ENCODE peak calls at places on chromosomes 16 and 17, in six cellular contexts. Q is HepG2, R is SK-N-SH, T is brain microvascular endothelial cell, U is mesendoderm, D is lower lobe of right lung. W is an unnamed sample.

GRCh38 chr17:79003661-79004411 is 5.7 kb downstream of the CANT1 start:
- DNase-seq in Q (no peak), R (no peak), T (no peak), U (peak), D (no peak), W (no peak)

GRCh38 chr16:82980810-82981209 is 354.0 kb downstream of the CDH13 start:
- DNase-seq in Q (no peak), R (no peak), T (no peak), U (no peak), D (no peak), W (no peak)

GRCh38 chr16:11393861-11394592 is 48.8 kb downstream of the RMI2 start:
- DNase-seq in Q (no peak), R (peak), T (no peak), U (no peak), D (peak), W (no peak)

GRCh38 chr16:85385463-85386331 is 227.4 kb upstream of the GSE1 start:
- DNase-seq in Q (peak), R (no peak), T (no peak), U (no peak), D (peak), W (no peak)

GRCh38 chr16:2160915-2161551 is 5.5 kb downstream of the TRAF7 start:
- DNase-seq in Q (peak), R (no peak), T (peak), U (no peak), D (no peak), W (peak)

GRCh38 chr17:60091109-60091508 is 12.4 kb upstream of the HEATR6 start:
- DNase-seq in Q (no peak), R (no peak), T (no peak), U (no peak), D (no peak), W (no peak)

GRCh38 chr17:81328489-81328888 is 33.4 kb upstream of the SLC38A10 start:
- DNase-seq in Q (no peak), R (no peak), T (no peak), U (no peak), D (no peak), W (no peak)

GRCh38 chr17:59387351-59388069 is 56.1 kb downstream of the YPEL2 start:
- DNase-seq in Q (no peak), R (peak), T (no peak), U (no peak), D (no peak), W (no peak)

GRCh38 chr16:11101695-11102522 is 154.1 kb downstream of the SOCS1 start:
- DNase-seq in Q (peak), R (no peak), T (peak), U (no peak), D (no peak), W (peak)

GRCh38 chr16:47538472-47538871 is 77.3 kb downstream of the PHKB start:
- DNase-seq in Q (peak), R (no peak), T (no peak), U (peak), D (no peak), W (no peak)

GRCh38 chr16:90037202-90037765 is 18.0 kb upstream of the DBNDD1 start:
- DNase-seq in Q (no peak), R (no peak), T (no peak), U (no peak), D (no peak), W (no peak)

GRCh38 chr17:62724398-62725146 is 83.5 kb downstream of the MARCHF10 start:
- DNase-seq in Q (no peak), R (no peak), T (no peak), U (no peak), D (no peak), W (no peak)

GRCh38 chr16:54285414-54286066 is 1.0 kb downstream of the IRX3 start:
- DNase-seq in Q (peak), R (peak), T (no peak), U (peak), D (no peak), W (peak)

GRCh38 chr16:54282923-54283734 is 3.5 kb downstream of the IRX3 start:
- DNase-seq in Q (no peak), R (no peak), T (no peak), U (peak), D (no peak), W (no peak)

GRCh38 chr16:54284931-54285413 is 1.6 kb downstream of the IRX3 start:
- DNase-seq in Q (no peak), R (peak), T (no peak), U (peak), D (no peak), W (no peak)

GRCh38 chr16:54283735-54284318 is 2.8 kb downstream of the IRX3 start:
- DNase-seq in Q (no peak), R (no peak), T (no peak), U (no peak), D (no peak), W (no peak)

GRCh38 chr16:54284319-54284930 is 2.2 kb downstream of the IRX3 start:
- DNase-seq in Q (no peak), R (peak), T (no peak), U (peak), D (no peak), W (no peak)
- H3K4me3 ChIP-seq in Q (peak), R (peak), T (peak), U (peak), D (peak), W (peak)

DNA sequence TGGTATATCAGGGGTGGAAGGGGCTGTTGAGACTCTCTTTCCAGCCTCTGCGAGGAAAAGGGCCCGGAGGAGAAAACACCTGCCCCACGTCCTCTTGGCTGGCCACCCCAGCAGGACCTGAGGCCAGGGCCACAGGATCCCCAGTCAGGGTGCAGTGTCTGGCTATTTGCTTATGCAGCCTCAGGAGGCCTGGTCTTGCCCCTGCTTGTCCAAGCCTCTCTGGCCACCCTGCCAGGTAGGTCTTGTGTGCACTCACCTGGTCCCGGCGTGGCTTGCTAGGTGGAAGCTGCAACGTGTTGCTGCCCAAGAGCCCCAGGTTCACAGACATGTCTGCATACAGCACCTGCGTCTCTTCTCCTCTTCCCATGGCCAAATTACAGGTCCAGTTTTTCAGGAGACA is 549 bp downstream of the TMEM238L start:
- DNase-seq in Q (no peak), R (no peak), T (no peak), U (no peak), D (no peak), W (no peak)
- H3K4me3 ChIP-seq in Q (no peak), R (no peak), T (no peak), U (no peak), D (no peak), W (no peak)

GRCh38 chr17:61494325-61495160 is 42.3 kb downstream of the TBX4 start:
- DNase-seq in Q (peak), R (peak), T (no peak), U (peak), D (no peak), W (no peak)
- H3K4me3 ChIP-seq in Q (peak), R (no peak), T (no peak), U (no peak), D (no peak), W (no peak)

DNA sequence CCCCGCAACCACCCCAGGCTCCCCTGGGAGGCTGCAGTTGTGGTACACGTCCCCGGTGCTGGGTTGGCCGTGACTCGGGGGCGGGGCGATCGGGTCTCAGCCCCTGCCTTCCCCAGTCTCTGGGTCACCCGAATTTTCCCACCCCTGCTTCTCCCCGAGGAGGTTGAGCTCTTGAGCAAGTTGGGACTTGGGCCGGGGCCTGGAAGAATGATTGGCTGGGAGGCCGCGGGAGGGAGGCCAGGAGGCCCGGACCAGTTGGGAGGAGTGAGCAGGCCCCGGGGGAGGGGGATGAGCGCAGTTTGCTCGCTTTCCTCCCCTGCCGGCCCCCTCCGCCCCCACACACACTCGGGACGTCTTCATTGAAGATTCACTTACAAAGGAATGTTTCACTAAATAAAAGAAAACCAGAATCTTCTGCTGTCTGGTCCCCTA is 4.5 kb upstream of the HEXIM1 start:
- DNase-seq in Q (no peak), R (peak), T (peak), U (peak), D (peak), W (peak)
- H3K4me3 ChIP-seq in Q (no peak), R (no peak), T (peak), U (peak), D (peak), W (no peak)

DNA sequence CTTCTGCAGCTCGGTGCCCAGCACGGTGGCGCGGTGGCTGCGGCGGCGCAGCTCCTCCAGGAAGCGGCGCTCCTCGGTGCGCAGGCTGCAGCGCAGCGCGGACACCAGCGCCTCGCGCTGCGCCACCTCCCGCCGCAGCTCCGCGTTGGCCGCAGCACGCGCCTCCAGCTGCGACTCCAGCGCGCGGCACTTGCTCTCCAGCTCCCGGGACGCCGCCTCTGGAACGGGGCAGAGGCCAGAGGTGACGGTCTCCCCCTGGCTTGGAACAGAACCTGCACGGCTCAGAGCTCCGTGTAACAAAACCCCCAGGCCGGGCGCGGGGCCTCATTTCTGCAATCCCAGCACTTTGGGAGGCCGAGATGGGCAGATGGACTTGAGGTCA is 13.2 kb upstream of the CLUH start:
- DNase-seq in Q (no peak), R (no peak), T (no peak), U (peak), D (no peak), W (peak)
- H3K4me3 ChIP-seq in Q (no peak), R (no peak), T (no peak), U (no peak), D (peak), W (no peak)

GRCh38 chr17:2397247-2398171 is 3.4 kb downstream of the MNT start:
- DNase-seq in Q (no peak), R (no peak), T (no peak), U (no peak), D (no peak), W (no peak)
- H3K4me3 ChIP-seq in Q (peak), R (peak), T (peak), U (no peak), D (peak), W (no peak)

GRCh38 chr16:86496929-86497381 is 13.4 kb upstream of the FOXF1 start:
- DNase-seq in Q (no peak), R (no peak), T (no peak), U (peak), D (no peak), W (no peak)
- H3K4me3 ChIP-seq in Q (no peak), R (no peak), T (no peak), U (no peak), D (peak), W (no peak)

DNA sequence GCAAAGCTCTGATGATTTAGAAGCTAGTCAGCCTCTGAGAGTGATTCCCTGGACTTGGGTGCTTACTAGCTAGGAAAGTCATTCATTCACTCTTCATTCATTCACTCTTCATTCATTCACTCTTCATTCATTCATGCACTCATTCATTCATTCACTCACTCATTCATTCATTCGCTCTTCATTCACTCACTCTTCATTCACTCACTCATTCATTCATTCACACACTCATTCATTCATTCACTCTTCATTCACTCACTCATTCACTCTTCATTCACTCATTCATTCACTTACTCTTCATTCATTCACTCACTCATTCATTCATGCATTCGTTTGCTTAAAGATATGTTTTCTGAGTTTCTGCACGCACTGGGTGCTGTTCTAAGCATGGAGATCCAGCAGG is 292.7 kb upstream of the TNRC6C start:
- DNase-seq in Q (no peak), R (no peak), T (no peak), U (no peak), D (no peak), W (peak)
- H3K4me3 ChIP-seq in Q (no peak), R (no peak), T (no peak), U (no peak), D (no peak), W (no peak)

W was measured in astrocyte.